ENCODE peak calls at places on chromosomes 13 and 19, in five cellular contexts. Z is upper lobe of left lung, J is OCI-LY7, D is testis, H is HCT116. C is an unnamed sample.

GRCh38 chr13:105997436-105998232 is 537.8 kb downstream of the EFNB2 start:
- DNase-seq in Z (peak), J (no peak), D (no peak), H (no peak), C (no peak)

GRCh38 chr13:51621597-51621996 is 37.3 kb downstream of the WDFY2 start:
- DNase-seq in Z (no peak), J (no peak), D (no peak), H (no peak), C (no peak)

GRCh38 chr19:49094505-49095482 is 9.5 kb downstream of the SNRNP70 start:
- DNase-seq in Z (peak), J (no peak), D (peak), H (no peak), C (no peak)

GRCh38 chr13:21045101-21045500 is 16.3 kb downstream of the LATS2 start:
- DNase-seq in Z (no peak), J (no peak), D (no peak), H (no peak), C (no peak)

GRCh38 chr13:55437162-55437561 is 1703.6 kb upstream of the PRR20A start:
- DNase-seq in Z (no peak), J (no peak), D (no peak), H (no peak), C (no peak)

GRCh38 chr19:584240-585001 is 5.3 kb upstream of the HCN2 start:
- DNase-seq in Z (peak), J (peak), D (no peak), H (no peak), C (no peak)

GRCh38 chr13:110644892-110645521 is 29.7 kb downstream of the NAXD start:
- DNase-seq in Z (peak), J (peak), D (peak), H (no peak), C (no peak)

GRCh38 chr13:51444922-51445321 is 7.9 kb downstream of the INTS6 start:
- DNase-seq in Z (no peak), J (no peak), D (no peak), H (peak), C (no peak)

GRCh38 chr13:32264407-32264806 is 50.8 kb downstream of the ZAR1L start:
- DNase-seq in Z (no peak), J (no peak), D (peak), H (no peak), C (no peak)

GRCh38 chr19:29679598-29680210 is 14.4 kb downstream of the PLEKHF1 start:
- DNase-seq in Z (no peak), J (no peak), D (no peak), H (no peak), C (no peak)
- H3K27ac ChIP-seq in Z (no peak), J (no peak), D (peak), H (no peak), C (no peak)

GRCh38 chr19:5338661-5339469 is 1.7 kb downstream of the PTPRS start:
- DNase-seq in Z (no peak), J (no peak), D (no peak), H (no peak), C (no peak)
- TF ChIP-seq CTCF in Z (no peak), J (peak), D (no peak), H (no peak), C (no peak)

DNA sequence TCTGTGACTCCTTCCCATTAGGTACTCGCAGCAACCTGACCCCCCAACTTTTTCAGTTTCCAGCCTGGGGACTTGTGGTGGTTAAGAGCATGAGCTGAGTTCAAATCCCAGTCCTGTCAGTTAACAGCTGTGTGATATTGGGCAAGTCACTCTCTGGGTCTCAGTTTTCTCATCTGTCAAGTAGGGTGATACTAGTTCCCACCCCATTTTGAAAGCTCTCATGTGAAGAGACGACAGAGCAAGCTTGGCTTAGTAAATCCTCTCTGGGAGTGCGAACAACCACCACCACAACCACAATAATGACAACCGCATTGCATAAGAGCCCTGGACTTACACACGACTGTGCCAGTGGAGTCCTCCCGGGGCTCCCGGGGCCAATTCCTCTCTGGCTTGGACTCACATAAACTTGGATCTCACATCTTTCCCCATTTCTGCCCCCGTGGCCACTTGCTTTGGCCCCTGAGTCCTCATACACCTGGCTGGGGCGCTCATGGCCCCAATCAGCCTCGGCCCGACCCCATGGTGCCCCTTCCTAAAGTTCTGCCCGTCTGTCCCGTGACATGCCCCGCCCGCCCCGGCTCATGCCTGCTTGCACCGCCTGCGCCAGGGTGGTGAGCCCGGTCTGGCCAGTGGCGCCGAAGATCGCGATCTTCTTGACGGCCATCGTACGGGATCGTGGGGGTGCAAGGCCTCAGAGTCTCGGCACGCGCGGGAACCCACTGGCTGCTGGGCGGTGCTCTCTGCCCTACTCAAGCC is at the start of gene BLVRB:
- DNase-seq in Z (no peak), J (peak), D (no peak), H (no peak), C (no peak)
- H3K27ac ChIP-seq in Z (peak), J (peak), D (peak), H (peak), C (peak)

GRCh38 chr19:2796659-2797266 is 11.5 kb downstream of the THOP1 start:
- DNase-seq in Z (peak), J (no peak), D (no peak), H (no peak), C (no peak)

GRCh38 chr19:2798733-2799132 is 13.4 kb downstream of the THOP1 start:
- DNase-seq in Z (peak), J (no peak), D (peak), H (no peak), C (no peak)

GRCh38 chr19:2798158-2798685 is 12.9 kb downstream of the THOP1 start:
- DNase-seq in Z (peak), J (no peak), D (no peak), H (no peak), C (no peak)

GRCh38 chr19:2795827-2796658 is 10.7 kb downstream of the THOP1 start:
- DNase-seq in Z (no peak), J (no peak), D (no peak), H (no peak), C (no peak)

GRCh38 chr19:2797280-2797679 is 12.0 kb downstream of the THOP1 start:
- DNase-seq in Z (no peak), J (no peak), D (no peak), H (no peak), C (no peak)
- TF ChIP-seq CTCF in Z (no peak), J (no peak), D (no peak), H (no peak), C (no peak)

DNA sequence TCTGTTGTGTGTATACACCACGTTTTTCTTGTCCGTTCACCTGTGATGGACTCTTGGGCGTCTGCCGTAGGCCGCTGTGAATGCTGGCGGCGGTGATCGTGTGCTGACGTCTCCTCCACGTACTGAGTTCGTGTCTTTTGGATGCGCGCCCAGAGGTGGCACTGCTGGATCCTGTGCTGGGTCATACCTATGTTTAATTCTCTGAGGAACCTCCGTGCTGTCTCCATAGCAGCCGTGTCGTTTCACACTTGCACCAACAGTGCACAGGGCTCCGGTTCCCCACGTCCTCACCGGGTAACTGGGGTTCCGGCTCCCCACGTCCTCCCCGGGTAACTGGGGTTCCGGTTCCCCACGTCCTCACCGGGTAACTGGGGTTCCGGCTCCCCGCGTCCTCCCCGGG is 56.2 kb downstream of the ATP11A start:
- DNase-seq in Z (no peak), J (no peak), D (no peak), H (no peak), C (no peak)
- H3K27ac ChIP-seq in Z (no peak), J (no peak), D (no peak), H (no peak), C (no peak)

DNA sequence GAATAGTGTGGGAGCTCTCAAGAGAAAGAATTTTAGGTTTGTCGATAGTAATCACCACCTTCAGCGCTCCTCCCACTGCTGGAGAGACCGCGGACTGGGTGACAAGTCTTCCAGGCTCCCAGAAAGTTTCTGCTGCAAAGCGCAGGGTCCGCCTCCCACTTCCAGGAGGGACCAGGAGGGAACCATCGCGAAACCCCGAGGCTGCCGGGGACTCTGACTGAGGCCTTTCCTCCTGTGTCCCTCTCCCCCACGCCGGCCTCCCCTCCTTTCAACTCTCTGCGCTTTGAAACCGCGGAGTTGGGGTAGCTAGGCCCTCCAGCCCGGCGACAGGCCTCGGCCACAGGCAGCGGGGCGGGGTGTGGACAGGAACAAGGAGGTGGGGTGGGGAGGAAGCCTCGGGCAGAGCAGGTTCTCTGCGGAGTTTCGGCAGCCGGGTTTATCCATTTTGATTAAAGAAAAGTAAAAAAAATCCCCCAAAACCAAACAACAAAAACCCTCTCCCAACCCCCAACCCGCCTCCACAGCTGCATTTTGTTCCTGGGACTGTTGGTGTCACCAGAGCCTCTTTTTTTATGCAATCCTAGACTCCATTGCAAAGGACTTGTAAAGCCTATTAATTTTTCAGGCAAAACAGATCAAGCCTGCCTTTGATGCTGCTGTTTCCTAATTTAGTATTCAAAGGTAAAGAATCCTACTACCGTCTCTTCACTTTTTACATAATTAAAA is 157.2 kb downstream of the TM9SF2 start:
- DNase-seq in Z (peak), J (no peak), D (peak), H (no peak), C (no peak)
- TF ChIP-seq CTCF in Z (no peak), J (peak), D (peak), H (peak), C (no peak)

GRCh38 chr13:96796234-96796633 is 198.0 kb downstream of the OXGR1 start:
- DNase-seq in Z (no peak), J (no peak), D (no peak), H (no peak), C (no peak)

GRCh38 chr13:96792188-96792587 is 202.1 kb downstream of the OXGR1 start:
- DNase-seq in Z (no peak), J (no peak), D (no peak), H (no peak), C (no peak)

DNA sequence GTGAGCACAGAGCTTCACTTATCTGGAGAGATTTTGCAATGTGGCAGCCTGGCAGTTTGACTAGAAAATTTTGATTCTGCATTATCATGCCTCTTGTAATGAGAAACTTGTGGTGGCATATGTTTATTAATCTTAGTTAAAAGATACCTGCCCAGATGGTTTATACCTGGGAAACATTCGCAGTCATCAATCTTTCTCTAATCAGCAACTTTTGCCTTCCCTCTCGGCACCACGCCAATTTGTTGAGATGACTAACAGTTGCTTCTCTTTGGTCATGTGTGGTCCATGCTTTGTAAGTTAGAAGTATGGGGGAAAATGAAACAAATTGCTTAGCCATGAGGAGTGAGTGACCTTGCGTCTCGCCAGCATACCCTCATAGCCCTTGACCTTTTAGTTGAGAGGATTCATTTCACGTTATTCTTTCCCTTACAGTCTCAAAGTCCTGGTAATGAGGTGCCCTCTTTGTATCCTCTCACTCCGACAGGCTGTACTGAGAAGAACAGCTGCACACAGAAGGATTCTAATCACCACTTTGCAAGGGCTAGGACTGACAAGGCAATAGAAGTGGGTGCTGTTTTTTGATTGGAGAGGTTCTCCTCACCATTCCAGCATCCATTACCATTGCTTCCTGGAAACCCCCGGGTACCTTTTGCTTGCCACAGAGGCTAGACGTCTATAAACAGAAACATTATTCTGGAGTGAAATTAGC is 201.4 kb downstream of the OXGR1 start:
- DNase-seq in Z (no peak), J (no peak), D (no peak), H (no peak), C (no peak)
- H3K27ac ChIP-seq in Z (no peak), J (no peak), D (no peak), H (no peak), C (no peak)

GRCh38 chr19:39824143-39825092 is 9.5 kb downstream of the DYRK1B start:
- DNase-seq in Z (peak), J (peak), D (peak), H (no peak), C (peak)
- TF ChIP-seq CTCF in Z (peak), J (no peak), D (peak), H (no peak), C (no peak)

GRCh38 chr13:101465877-101466276 is 13.4 kb downstream of the ITGBL1 start:
- DNase-seq in Z (no peak), J (no peak), D (no peak), H (no peak), C (no peak)
- H3K27ac ChIP-seq in Z (no peak), J (no peak), D (no peak), H (no peak), C (no peak)

C was measured in RWPE1.